ENCODE peak calls at places on chromosome 15, in five cellular contexts. G is A549, R is neuronal stem cell, J is upper lobe of right lung, U is Caco-2. H is an unnamed sample.
A peak's percentile ranks its signal among the peaks of the same experiment; 100 is the strongest.

GRCh38 chr15:40105517-40106202 is 3.0 kb downstream of the BMF start:
- DNase-seq in G (no peak), R (no peak), J (no peak), U (no peak), H (no peak)

GRCh38 chr15:25671132-25671531 is 192.0 kb downstream of the ATP10A start:
- DNase-seq in G (no peak), R (no peak), J (no peak), U (no peak), H (no peak)

GRCh38 chr15:71768184-71768583 is 42.2 kb upstream of the NR2E3 start:
- DNase-seq in G (no peak), R (no peak), J (no peak), U (no peak), H (no peak)

GRCh38 chr15:90883971-90884718 is at the start of gene FES:
- DNase-seq in G (no peak), R (peak; percentile 40), J (peak; percentile 92), U (no peak), H (peak; percentile 79)

GRCh38 chr15:38182900-38183299 is 69.7 kb upstream of the SPRED1 start:
- DNase-seq in G (no peak), R (no peak), J (no peak), U (no peak), H (no peak)

GRCh38 chr15:56957812-56958406 is 39.5 kb downstream of the TCF12 start:
- DNase-seq in G (no peak), R (peak; percentile 39), J (no peak), U (no peak), H (peak; percentile 67)

GRCh38 chr15:22978691-22979068 is 1.5 kb downstream of the CYFIP1 start:
- DNase-seq in G (no peak), R (no peak), J (no peak), U (peak; percentile 29), H (peak; percentile 39)

GRCh38 chr15:77528290-77528967 is 104.3 kb downstream of the LINGO1 start:
- DNase-seq in G (no peak), R (no peak), J (peak; percentile 51), U (peak; percentile 10), H (no peak)

GRCh38 chr15:81001180-81002003 is 669 bp downstream of the TLNRD1 start:
- DNase-seq in G (peak; percentile 60), R (peak; percentile 31), J (peak; percentile 84), U (peak; percentile 37), H (peak; percentile 63)

GRCh38 chr15:44441095-44441501 is 13.7 kb downstream of the CTDSPL2 start:
- DNase-seq in G (no peak), R (no peak), J (no peak), U (no peak), H (peak; percentile 59)

GRCh38 chr15:76799760-76800159 is 105.4 kb downstream of the SCAPER start:
- DNase-seq in G (peak; percentile 58), R (no peak), J (no peak), U (no peak), H (no peak)

GRCh38 chr15:56598991-56599390 is 134.1 kb upstream of the MNS1 start:
- DNase-seq in G (no peak), R (no peak), J (no peak), U (no peak), H (no peak)

GRCh38 chr15:31437686-31438085 is 111.1 kb downstream of the KLF13 start:
- DNase-seq in G (no peak), R (no peak), J (no peak), U (no peak), H (no peak)

GRCh38 chr15:34588046-34588674 is 4.7 kb upstream of the GOLGA8B start:
- DNase-seq in G (peak; percentile 94), R (peak; percentile 39), J (no peak), U (peak; percentile 71), H (peak; percentile 82)

GRCh38 chr15:25059698-25060471 is 105.1 kb downstream of the SNRPN start:
- DNase-seq in G (no peak), R (no peak), J (peak; percentile 32), U (peak; percentile 13), H (no peak)

GRCh38 chr15:99015677-99016568 is 8.3 kb upstream of the PGPEP1L start:
- DNase-seq in G (peak; percentile 22), R (peak; percentile 24), J (peak; percentile 72), U (no peak), H (peak; percentile 57)

GRCh38 chr15:69748700-69749099 is 296.1 kb downstream of the RPLP1 start:
- DNase-seq in G (no peak), R (no peak), J (no peak), U (no peak), H (no peak)

GRCh38 chr15:81007428-81008064 is 6.8 kb downstream of the TLNRD1 start:
- DNase-seq in G (no peak), R (no peak), J (no peak), U (no peak), H (no peak)

GRCh38 chr15:70251246-70251990 is 153.7 kb upstream of the TLE3 start:
- DNase-seq in G (no peak), R (no peak), J (peak; percentile 38), U (no peak), H (no peak)

GRCh38 chr15:48096355-48096786 is 24.4 kb upstream of the SLC24A5 start:
- DNase-seq in G (no peak), R (no peak), J (no peak), U (no peak), H (no peak)

GRCh38 chr15:98755781-98756180 is 107.4 kb downstream of the IGF1R start:
- DNase-seq in G (no peak), R (no peak), J (no peak), U (no peak), H (no peak)

GRCh38 chr15:78263351-78263781 is 996 bp upstream of the DNAJA4 start:
- DNase-seq in G (no peak), R (no peak), J (no peak), U (no peak), H (no peak)

GRCh38 chr15:74789741-74790079 is 7.8 kb downstream of the CSK start:
- DNase-seq in G (no peak), R (no peak), J (no peak), U (no peak), H (no peak)
- H3K4me1 ChIP-seq in G (peaks cover 17% of the 10 kb centered on the region), R (peaks cover 20% of the 10 kb centered on the region), J (peaks cover 87% of the 10 kb centered on the region), U (peaks cover 19% of the 10 kb centered on the region), H (peaks cover 25% of the 10 kb centered on the region)

DNA sequence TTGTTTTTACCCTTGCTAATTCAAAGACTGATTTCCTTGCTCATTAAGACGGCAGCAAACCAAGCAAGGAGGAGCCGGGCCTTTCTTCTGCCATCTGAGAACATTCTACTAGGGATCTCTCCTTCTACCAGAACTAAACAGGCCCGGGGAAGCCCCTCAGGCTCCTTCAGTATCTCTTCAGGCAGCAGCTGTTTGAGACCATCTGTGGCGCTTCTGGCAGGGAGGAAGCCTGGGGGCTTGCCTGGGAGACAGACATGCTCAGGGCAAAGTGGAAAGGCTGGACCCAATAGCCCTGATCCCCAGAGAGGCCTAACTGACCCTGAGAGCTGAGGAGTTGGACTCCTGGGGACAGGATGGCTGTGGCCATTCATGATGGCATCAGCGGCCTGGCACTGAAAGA is 67.9 kb downstream of the FEM1B start:
- DNase-seq in G (no peak), R (no peak), J (no peak), U (no peak), H (no peak)
- H3K4me1 ChIP-seq in G (no peaks in the 10 kb centered on the region), R (no peaks in the 10 kb centered on the region), J (peaks cover 14% of the 10 kb centered on the region), U (no peaks in the 10 kb centered on the region), H (no peaks in the 10 kb centered on the region)

GRCh38 chr15:93359037-93359779 is 270.2 kb upstream of the RGMA start:
- DNase-seq in G (no peak), R (no peak), J (no peak), U (no peak), H (no peak)

GRCh38 chr15:93362821-93363220 is 273.8 kb upstream of the RGMA start:
- DNase-seq in G (no peak), R (peak; percentile 46), J (no peak), U (no peak), H (peak; percentile 76)

GRCh38 chr15:93358171-93359036 is 269.4 kb upstream of the RGMA start:
- DNase-seq in G (no peak), R (peak; percentile 54), J (no peak), U (no peak), H (peak; percentile 22)

GRCh38 chr15:93359780-93360161 is 270.8 kb upstream of the RGMA start:
- DNase-seq in G (no peak), R (no peak), J (no peak), U (no peak), H (no peak)

DNA sequence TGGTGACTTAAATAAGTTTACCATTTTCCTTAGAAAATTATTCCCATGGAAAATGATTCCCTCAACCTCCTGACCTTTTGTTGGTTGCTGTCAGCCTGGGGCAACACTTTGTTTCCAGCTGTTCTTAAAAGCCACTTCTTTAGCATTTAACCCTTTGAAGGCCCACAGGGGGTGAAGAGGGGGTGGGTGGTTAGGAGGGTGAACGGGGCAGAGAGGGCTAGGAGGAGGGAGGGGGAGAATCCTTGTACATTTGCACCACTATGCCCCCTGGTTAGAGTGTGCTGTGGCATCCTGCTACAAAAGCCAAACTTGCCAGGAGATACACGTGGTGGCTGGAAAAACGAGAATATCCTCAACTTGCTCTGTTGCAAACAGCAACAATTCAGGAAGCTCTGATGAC is 273.2 kb upstream of the RGMA start:
- DNase-seq in G (no peak), R (no peak), J (no peak), U (no peak), H (peak; percentile 79)
- H3K4me1 ChIP-seq in G (no peaks in the 10 kb centered on the region), R (peaks cover 46% of the 10 kb centered on the region), J (no peaks in the 10 kb centered on the region), U (peaks cover 5% of the 10 kb centered on the region), H (peaks cover 50% of the 10 kb centered on the region)

GRCh38 chr15:41780266-41780665 is 6.0 kb downstream of the MAPKBP1 start:
- DNase-seq in G (no peak), R (no peak), J (no peak), U (no peak), H (no peak)

GRCh38 chr15:41779662-41780157 is 5.4 kb downstream of the MAPKBP1 start:
- DNase-seq in G (no peak), R (no peak), J (no peak), U (no peak), H (no peak)

GRCh38 chr15:41778503-41778902 is 4.2 kb downstream of the MAPKBP1 start:
- DNase-seq in G (no peak), R (no peak), J (no peak), U (no peak), H (no peak)

GRCh38 chr15:41782486-41783271 is 8.4 kb downstream of the MAPKBP1 start:
- DNase-seq in G (no peak), R (no peak), J (no peak), U (no peak), H (no peak)

GRCh38 chr15:41780727-41781126 is 6.4 kb downstream of the MAPKBP1 start:
- DNase-seq in G (no peak), R (no peak), J (no peak), U (no peak), H (no peak)
- H3K4me1 ChIP-seq in G (peaks cover 9% of the 10 kb centered on the region), R (peaks cover 9% of the 10 kb centered on the region), J (peaks cover 26% of the 10 kb centered on the region), U (peaks cover 34% of the 10 kb centered on the region), H (peaks cover 14% of the 10 kb centered on the region)

GRCh38 chr15:73605759-73606423 is 27.3 kb downstream of the NPTN start:
- DNase-seq in G (no peak), R (no peak), J (no peak), U (no peak), H (peak; percentile 51)
- H3K4me1 ChIP-seq in G (peaks cover 27% of the 10 kb centered on the region), R (peaks cover 13% of the 10 kb centered on the region), J (peaks cover 42% of the 10 kb centered on the region), U (peaks cover 16% of the 10 kb centered on the region), H (peaks cover 63% of the 10 kb centered on the region)

GRCh38 chr15:68207176-68207935 is 2.2 kb upstream of the CALML4 start:
- DNase-seq in G (no peak), R (no peak), J (no peak), U (peak; percentile 29), H (peak; percentile 33)
- H3K4me1 ChIP-seq in G (peaks cover 4% of the 10 kb centered on the region), R (peaks cover 18% of the 10 kb centered on the region), J (peaks cover 29% of the 10 kb centered on the region), U (peaks cover 21% of the 10 kb centered on the region), H (peaks cover 36% of the 10 kb centered on the region)

H was measured in GM23338.